ENCODE peak calls at places on chromosomes 16 and 17, in nine cellular contexts. V is stimulated activated CD4-positive, alpha-beta T cell treated with anti-CD3 and anti-CD28 coated beads, Interleukin-1b, Interleukin-23, amount 100 ng/mL, for 1 hour; I is dermis microvascular lymphatic vessel endothelial cell; P is activated gamma-delta T cell treated with anti-CD3 and anti-CD28 coated beads, Interleukin-2, amount 50 U/mL, for 16 hours; A is 8988T; R is lower lobe of right lung; Y is aorta; E is AG04450; Z is left cardiac atrium. X is an unnamed sample.

GRCh38 chr17:15651583-15652110 is 32.1 kb upstream of the FBXW10B start:
- DNase-seq in V (no peak), I (peak; percentile 90), P (no peak), A (peak; percentile 53), R (peak; percentile 95), Y (peak; percentile 98), E (peak; percentile 95), Z (peak; percentile 97), X (peak; percentile 90)

GRCh38 chr16:8522757-8523156 is 67.6 kb downstream of the TMEM114 start:
- DNase-seq in V (no peak), I (no peak), P (no peak), A (no peak), R (no peak), Y (no peak), E (no peak), Z (no peak), X (no peak)

GRCh38 chr16:31528726-31529397 is 1.2 kb downstream of the AHSP start:
- DNase-seq in V (no peak), I (no peak), P (no peak), A (no peak), R (no peak), Y (no peak), E (no peak), Z (no peak), X (no peak)

GRCh38 chr17:48997103-48997826 is at the start of gene IGF2BP1:
- DNase-seq in V (no peak), I (no peak), P (no peak), A (no peak), R (no peak), Y (no peak), E (no peak), Z (no peak), X (no peak)

GRCh38 chr17:78735832-78736525 is 46.1 kb downstream of the CYTH1 start:
- DNase-seq in V (no peak), I (no peak), P (no peak), A (no peak), R (no peak), Y (no peak), E (no peak), Z (no peak), X (no peak)

GRCh38 chr16:11258553-11259287 is 2.7 kb upstream of the SOCS1 start:
- DNase-seq in V (no peak), I (no peak), P (no peak), A (no peak), R (peak; percentile 67), Y (no peak), E (no peak), Z (peak; percentile 71), X (peak; percentile 83)

GRCh38 chr16:336269-336668 is 16.3 kb downstream of the AXIN1 start:
- DNase-seq in V (no peak), I (no peak), P (no peak), A (no peak), R (peak; percentile 70), Y (no peak), E (no peak), Z (no peak), X (peak; percentile 83)

GRCh38 chr17:40339068-40339699 is 25.4 kb downstream of the GJD3 start:
- DNase-seq in V (no peak), I (no peak), P (no peak), A (no peak), R (no peak), Y (no peak), E (no peak), Z (no peak), X (no peak)

GRCh38 chr17:39487946-39488345 is 26.7 kb downstream of the CDK12 start:
- DNase-seq in V (no peak), I (no peak), P (no peak), A (no peak), R (no peak), Y (no peak), E (no peak), Z (no peak), X (no peak)

GRCh38 chr16:77789085-77789611 is 784 bp downstream of the VAT1L start:
- DNase-seq in V (no peak), I (no peak), P (no peak), A (no peak), R (no peak), Y (no peak), E (no peak), Z (no peak), X (no peak)

GRCh38 chr17:66526827-66527226 is 224.4 kb downstream of the PRKCA start:
- DNase-seq in V (no peak), I (no peak), P (no peak), A (no peak), R (no peak), Y (no peak), E (no peak), Z (no peak), X (no peak)

GRCh38 chr17:58576679-58577367 is 62.4 kb upstream of the MTMR4 start:
- DNase-seq in V (no peak), I (no peak), P (no peak), A (no peak), R (no peak), Y (no peak), E (no peak), Z (no peak), X (no peak)

GRCh38 chr17:48871551-48872351 is 20.8 kb upstream of the ATP5MC1 start:
- DNase-seq in V (no peak), I (peak; percentile 75), P (no peak), A (no peak), R (no peak), Y (no peak), E (no peak), Z (peak; percentile 55), X (no peak)

GRCh38 chr16:85177448-85177846 is 65.2 kb upstream of the CIBAR2 start:
- DNase-seq in V (no peak), I (no peak), P (no peak), A (no peak), R (no peak), Y (no peak), E (no peak), Z (no peak), X (no peak)

GRCh38 chr16:17474572-17474971 is 3.8 kb upstream of the XYLT1 start:
- DNase-seq in V (no peak), I (no peak), P (no peak), A (no peak), R (no peak), Y (no peak), E (no peak), Z (no peak), X (peak; percentile 74)

GRCh38 chr16:23362460-23363317 is 60.6 kb downstream of the SCNN1B start:
- DNase-seq in V (no peak), I (peak; percentile 97), P (no peak), A (no peak), R (peak; percentile 91), Y (peak; percentile 50), E (no peak), Z (no peak), X (peak; percentile 41)

GRCh38 chr16:76280421-76280820 is 3.2 kb downstream of the CNTNAP4 start:
- DNase-seq in V (no peak), I (no peak), P (no peak), A (no peak), R (no peak), Y (no peak), E (no peak), Z (no peak), X (no peak)

GRCh38 chr17:76357597-76358158 is 4.0 kb upstream of the PRPSAP1 start:
- DNase-seq in V (no peak), I (no peak), P (no peak), A (no peak), R (no peak), Y (no peak), E (no peak), Z (no peak), X (no peak)

GRCh38 chr16:58487566-58488351 is 12.2 kb upstream of the NDRG4 start:
- DNase-seq in V (peak; percentile 54), I (peak; percentile 48), P (peak; percentile 59), A (peak; percentile 98), R (peak; percentile 87), Y (peak; percentile 92), E (peak; percentile 38), Z (peak; percentile 90), X (peak; percentile 93)

GRCh38 chr16:63938661-63939060 is 1183.2 kb downstream of the CDH11 start:
- DNase-seq in V (no peak), I (no peak), P (no peak), A (no peak), R (no peak), Y (no peak), E (no peak), Z (no peak), X (no peak)

GRCh38 chr16:64893386-64893785 is 228.5 kb downstream of the CDH11 start:
- DNase-seq in V (no peak), I (no peak), P (no peak), A (no peak), R (no peak), Y (no peak), E (no peak), Z (no peak), X (no peak)

GRCh38 chr17:18859256-18859655 is 1.3 kb downstream of the PRPSAP2 start:
- DNase-seq in V (no peak), I (no peak), P (no peak), A (no peak), R (no peak), Y (no peak), E (no peak), Z (no peak), X (no peak)

GRCh38 chr17:17297217-17297616 is 6.0 kb upstream of the NT5M start:
- DNase-seq in V (no peak), I (no peak), P (no peak), A (no peak), R (no peak), Y (no peak), E (no peak), Z (no peak), X (no peak)

GRCh38 chr17:3665834-3666233 is 2.5 kb downstream of the TAX1BP3 start:
- DNase-seq in V (no peak), I (no peak), P (no peak), A (no peak), R (no peak), Y (no peak), E (no peak), Z (no peak), X (no peak)

GRCh38 chr17:75693500-75694481 is 26.7 kb downstream of the SAP30BP start:
- DNase-seq in V (no peak), I (no peak), P (no peak), A (no peak), R (peak; percentile 70), Y (peak; percentile 81), E (no peak), Z (peak; percentile 84), X (peak; percentile 65)

GRCh38 chr16:54287018-54287757 is 601 bp upstream of the IRX3 start:
- DNase-seq in V (no peak), I (no peak), P (no peak), A (peak; percentile 80), R (peak; percentile 86), Y (no peak), E (no peak), Z (no peak), X (no peak)

GRCh38 chr16:89202422-89203215 is 2.3 kb upstream of the SLC22A31 start:
- DNase-seq in V (no peak), I (no peak), P (no peak), A (no peak), R (peak; percentile 41), Y (no peak), E (no peak), Z (no peak), X (peak; percentile 62)

GRCh38 chr17:30332057-30332542 is 1.8 kb downstream of the TMIGD1 start:
- DNase-seq in V (no peak), I (no peak), P (no peak), A (no peak), R (no peak), Y (no peak), E (peak; percentile 45), Z (no peak), X (no peak)

GRCh38 chr16:74201561-74201960 is 95.1 kb upstream of the PSMD7 start:
- DNase-seq in V (no peak), I (no peak), P (no peak), A (no peak), R (no peak), Y (no peak), E (no peak), Z (no peak), X (no peak)